ENCODE peak calls at places on chromosomes 3 and 15, in five cellular contexts. One of them, this sample, is unnamed.

GRCh38 chr3:139537325-139537724 is 2.2 kb downstream of the RBP1 start:
- DNase-seq in kidney epithelial cell: peak
- DNase-seq in heart right ventricle: no peak
- DNase-seq in coronary artery: no peak
- DNase-seq in stomach: no peak
- DNase-seq in this sample: no peak

GRCh38 chr15:84600331-84600686 is 500 bp upstream of the ZSCAN2 start:
- DNase-seq in kidney epithelial cell: no peak
- DNase-seq in heart right ventricle: peak
- DNase-seq in coronary artery: peak
- DNase-seq in stomach: peak
- DNase-seq in this sample: peak

GRCh38 chr3:15723624-15723884 is 74.2 kb downstream of the ANKRD28 start:
- DNase-seq in kidney epithelial cell: no peak
- DNase-seq in heart right ventricle: no peak
- DNase-seq in coronary artery: no peak
- DNase-seq in stomach: no peak
- DNase-seq in this sample: no peak

GRCh38 chr15:40283615-40284306 is 897 bp upstream of the ANKRD63 start:
- DNase-seq in kidney epithelial cell: no peak
- DNase-seq in heart right ventricle: no peak
- DNase-seq in coronary artery: no peak
- DNase-seq in stomach: no peak
- DNase-seq in this sample: no peak

GRCh38 chr3:71276531-71276930 is 307.0 kb downstream of the FOXP1 start:
- DNase-seq in kidney epithelial cell: no peak
- DNase-seq in heart right ventricle: no peak
- DNase-seq in coronary artery: no peak
- DNase-seq in stomach: no peak
- DNase-seq in this sample: no peak

GRCh38 chr15:57134877-57135276 is 216.4 kb downstream of the TCF12 start:
- DNase-seq in kidney epithelial cell: no peak
- DNase-seq in heart right ventricle: no peak
- DNase-seq in coronary artery: no peak
- DNase-seq in stomach: no peak
- DNase-seq in this sample: no peak

GRCh38 chr15:49255966-49256759 is 86.1 kb downstream of the GALK2 start:
- DNase-seq in kidney epithelial cell: no peak
- DNase-seq in heart right ventricle: no peak
- DNase-seq in coronary artery: no peak
- DNase-seq in stomach: no peak
- DNase-seq in this sample: no peak

GRCh38 chr15:31207246-31207645 is 105.7 kb upstream of the TRPM1 start:
- DNase-seq in kidney epithelial cell: no peak
- DNase-seq in heart right ventricle: no peak
- DNase-seq in coronary artery: no peak
- DNase-seq in stomach: no peak
- DNase-seq in this sample: no peak

GRCh38 chr3:171001957-171002694 is 24.4 kb downstream of the SLC2A2 start:
- DNase-seq in kidney epithelial cell: peak
- DNase-seq in heart right ventricle: no peak
- DNase-seq in coronary artery: no peak
- DNase-seq in stomach: no peak
- DNase-seq in this sample: peak

GRCh38 chr3:101862453-101863165 is 13.3 kb downstream of the NFKBIZ start:
- DNase-seq in kidney epithelial cell: no peak
- DNase-seq in heart right ventricle: no peak
- DNase-seq in coronary artery: no peak
- DNase-seq in stomach: no peak
- DNase-seq in this sample: no peak

GRCh38 chr3:16482770-16483531 is 30.5 kb downstream of the RFTN1 start:
- DNase-seq in kidney epithelial cell: no peak
- DNase-seq in heart right ventricle: no peak
- DNase-seq in coronary artery: no peak
- DNase-seq in stomach: no peak
- DNase-seq in this sample: no peak

GRCh38 chr3:137612293-137612692 is 151.8 kb upstream of the SOX14 start:
- DNase-seq in kidney epithelial cell: no peak
- DNase-seq in heart right ventricle: no peak
- DNase-seq in coronary artery: no peak
- DNase-seq in stomach: no peak
- DNase-seq in this sample: no peak

GRCh38 chr3:40042752-40043443 is 233.5 kb downstream of the MYRIP start:
- DNase-seq in kidney epithelial cell: no peak
- DNase-seq in heart right ventricle: no peak
- DNase-seq in coronary artery: no peak
- DNase-seq in stomach: no peak
- DNase-seq in this sample: no peak

GRCh38 chr3:45994661-45995369 is 809 bp downstream of the FYCO1 start:
- DNase-seq in kidney epithelial cell: no peak
- DNase-seq in heart right ventricle: no peak
- DNase-seq in coronary artery: no peak
- DNase-seq in stomach: no peak
- DNase-seq in this sample: no peak

GRCh38 chr15:83268147-83268546 is 16.3 kb downstream of the BNC1 start:
- DNase-seq in kidney epithelial cell: no peak
- DNase-seq in heart right ventricle: no peak
- DNase-seq in coronary artery: no peak
- DNase-seq in stomach: no peak
- DNase-seq in this sample: no peak

GRCh38 chr15:40937762-40938529 is 8.8 kb downstream of the DLL4 start:
- DNase-seq in kidney epithelial cell: no peak
- DNase-seq in heart right ventricle: no peak
- DNase-seq in coronary artery: no peak
- DNase-seq in stomach: no peak
- DNase-seq in this sample: no peak

GRCh38 chr3:112043621-112044201 is 9.2 kb downstream of the TMPRSS7 start:
- DNase-seq in kidney epithelial cell: peak
- DNase-seq in heart right ventricle: peak
- DNase-seq in coronary artery: no peak
- DNase-seq in stomach: peak
- DNase-seq in this sample: no peak
- TF ChIP-seq CTCF in kidney epithelial cell: peak
- TF ChIP-seq CTCF in heart right ventricle: peak
- TF ChIP-seq CTCF in coronary artery: peak
- TF ChIP-seq CTCF in stomach: peak
- TF ChIP-seq CTCF in this sample: peak

GRCh38 chr3:152270145-152270870 is 1.6 kb downstream of the MBNL1 start:
- DNase-seq in kidney epithelial cell: no peak
- DNase-seq in heart right ventricle: no peak
- DNase-seq in coronary artery: no peak
- DNase-seq in stomach: no peak
- DNase-seq in this sample: no peak

GRCh38 chr3:152272771-152273242 is 4.1 kb downstream of the MBNL1 start:
- DNase-seq in kidney epithelial cell: no peak
- DNase-seq in heart right ventricle: no peak
- DNase-seq in coronary artery: no peak
- DNase-seq in stomach: no peak
- DNase-seq in this sample: no peak

GRCh38 chr3:152269423-152270144 is 855 bp downstream of the MBNL1 start:
- DNase-seq in kidney epithelial cell: no peak
- DNase-seq in heart right ventricle: peak
- DNase-seq in coronary artery: peak
- DNase-seq in stomach: peak
- DNase-seq in this sample: no peak

GRCh38 chr3:152271465-152272035 is 2.8 kb downstream of the MBNL1 start:
- DNase-seq in kidney epithelial cell: no peak
- DNase-seq in heart right ventricle: no peak
- DNase-seq in coronary artery: no peak
- DNase-seq in stomach: no peak
- DNase-seq in this sample: no peak

GRCh38 chr3:152270944-152271343 is 2.2 kb downstream of the MBNL1 start:
- DNase-seq in kidney epithelial cell: no peak
- DNase-seq in heart right ventricle: no peak
- DNase-seq in coronary artery: no peak
- DNase-seq in stomach: no peak
- DNase-seq in this sample: no peak
- H3K4me3 ChIP-seq in kidney epithelial cell: peak
- H3K4me3 ChIP-seq in heart right ventricle: peak
- H3K4me3 ChIP-seq in coronary artery: peak
- H3K4me3 ChIP-seq in stomach: peak
- H3K4me3 ChIP-seq in this sample: peak

DNA sequence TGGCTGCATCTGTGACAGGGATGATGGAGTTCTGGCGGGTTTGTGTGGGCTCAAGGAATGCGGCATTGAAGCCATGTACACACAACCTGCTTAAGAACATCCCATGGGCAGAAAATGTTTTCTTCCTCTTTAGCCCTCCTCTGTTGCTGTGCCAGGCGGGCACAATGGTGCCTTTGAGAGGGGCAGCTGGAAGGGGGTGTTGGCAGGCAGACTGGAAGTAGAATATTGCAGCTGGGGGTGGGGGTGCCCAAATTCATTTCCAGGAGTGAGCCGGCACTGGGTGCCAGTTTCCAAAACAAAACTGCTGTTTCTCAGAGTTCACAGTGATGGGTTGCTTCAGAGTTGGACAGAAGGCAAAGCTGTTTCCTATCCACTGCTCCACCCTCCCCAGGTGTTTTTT is 91.9 kb upstream of the ETV5 start:
- DNase-seq in kidney epithelial cell: no peak
- DNase-seq in heart right ventricle: no peak
- DNase-seq in coronary artery: no peak
- DNase-seq in stomach: no peak
- DNase-seq in this sample: no peak
- TF ChIP-seq CTCF in kidney epithelial cell: no peak
- TF ChIP-seq CTCF in heart right ventricle: no peak
- TF ChIP-seq CTCF in coronary artery: no peak
- TF ChIP-seq CTCF in stomach: no peak
- TF ChIP-seq CTCF in this sample: no peak

GRCh38 chr3:127455541-127456450 is 134.7 kb downstream of the TPRA1 start:
- DNase-seq in kidney epithelial cell: no peak
- DNase-seq in heart right ventricle: peak
- DNase-seq in coronary artery: no peak
- DNase-seq in stomach: peak
- DNase-seq in this sample: no peak
- H3K4me3 ChIP-seq in kidney epithelial cell: peak
- H3K4me3 ChIP-seq in heart right ventricle: peak
- H3K4me3 ChIP-seq in coronary artery: peak
- H3K4me3 ChIP-seq in stomach: peak
- H3K4me3 ChIP-seq in this sample: peak

DNA sequence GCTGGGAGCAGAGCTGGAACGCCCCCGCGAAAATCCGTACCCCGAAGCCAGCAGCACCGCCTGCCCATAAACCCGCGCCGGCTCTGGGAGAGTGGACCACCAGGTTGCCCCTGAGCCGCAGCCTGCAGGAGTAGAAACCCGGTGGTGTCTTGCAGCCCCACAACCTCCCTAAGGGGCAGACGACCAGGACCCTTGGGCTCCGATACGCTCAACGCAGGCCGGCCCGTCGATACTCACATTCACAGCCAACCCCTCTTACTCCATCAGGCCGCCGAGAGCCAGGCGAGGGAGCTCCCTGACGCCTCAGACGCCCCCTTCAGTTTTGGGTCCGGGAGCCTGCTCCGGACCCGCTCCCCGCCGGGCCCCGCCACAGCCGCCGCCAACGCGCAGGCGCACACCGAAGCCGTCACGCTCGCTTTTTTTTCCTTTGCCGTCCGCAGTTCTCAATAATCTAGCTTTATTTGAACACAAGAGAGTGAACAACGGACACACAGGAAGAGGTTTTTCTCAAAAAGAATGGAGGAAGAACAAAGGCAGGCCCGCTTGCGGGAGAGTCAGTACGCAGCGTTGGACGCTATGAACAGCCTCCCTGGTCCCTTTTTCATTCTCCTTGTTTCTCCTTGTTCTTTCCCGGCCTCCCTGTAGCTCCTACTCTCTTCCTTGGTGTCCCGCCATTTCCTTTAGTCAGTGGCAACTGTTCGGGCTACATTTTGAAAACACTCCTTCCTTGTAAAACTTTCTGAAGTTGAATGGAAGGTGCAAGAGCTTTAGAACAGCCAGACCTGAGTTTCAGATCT is at the start of gene ZNF106:
- DNase-seq in kidney epithelial cell: peak
- DNase-seq in heart right ventricle: peak
- DNase-seq in coronary artery: peak
- DNase-seq in stomach: peak
- DNase-seq in this sample: no peak
- TF ChIP-seq CTCF in kidney epithelial cell: no peak
- TF ChIP-seq CTCF in heart right ventricle: no peak
- TF ChIP-seq CTCF in coronary artery: no peak
- TF ChIP-seq CTCF in stomach: no peak
- TF ChIP-seq CTCF in this sample: no peak